ENCODE peak calls at places on chromosomes 1 and 21, in seven cellular contexts. P is HCT116, S is H1, V is K562, D is GM12878, A is HepG2, H is SK-N-SH. L is an unnamed sample.

GRCh38 chr21:45598666-45599065 is 44.9 kb upstream of the PCBP3 start:
- DNase-seq in P (no peak), S (no peak), V (no peak), D (no peak), A (no peak), H (no peak), L (no peak)

GRCh38 chr1:167094690-167095089 is 815 bp downstream of the STYXL2 start:
- DNase-seq in P (no peak), S (no peak), V (no peak), D (no peak), A (no peak), H (no peak), L (no peak)

GRCh38 chr1:93659805-93660479 is 21.7 kb downstream of the BCAR3 start:
- DNase-seq in P (no peak), S (no peak), V (peak), D (no peak), A (peak), H (peak), L (no peak)

GRCh38 chr1:29671446-29671845 is 435.1 kb downstream of the PTPRU start:
- DNase-seq in P (no peak), S (no peak), V (peak), D (no peak), A (no peak), H (no peak), L (no peak)

GRCh38 chr1:51320967-51321923 is 9.1 kb downstream of the TTC39A start:
- DNase-seq in P (no peak), S (no peak), V (peak), D (no peak), A (no peak), H (no peak), L (peak)

GRCh38 chr1:245070836-245071615 is 83.8 kb upstream of the KIF26B start:
- DNase-seq in P (no peak), S (no peak), V (no peak), D (no peak), A (no peak), H (no peak), L (no peak)

GRCh38 chr1:19435851-19436465 is 49.4 kb downstream of the CAPZB start:
- DNase-seq in P (no peak), S (no peak), V (no peak), D (no peak), A (peak), H (no peak), L (no peak)

GRCh38 chr1:35506960-35507901 is 50.0 kb downstream of the KIAA0319L start:
- DNase-seq in P (no peak), S (no peak), V (peak), D (peak), A (no peak), H (no peak), L (no peak)

GRCh38 chr1:228402638-228403025 is 4.0 kb downstream of the TRIM11 start:
- DNase-seq in P (no peak), S (no peak), V (no peak), D (no peak), A (no peak), H (no peak), L (no peak)

GRCh38 chr21:43884012-43884860 is 19.2 kb downstream of the AGPAT3 start:
- DNase-seq in P (peak), S (no peak), V (peak), D (no peak), A (peak), H (peak), L (peak)

GRCh38 chr1:4129693-4130092 is 229.6 kb upstream of the C1orf174 start:
- DNase-seq in P (no peak), S (no peak), V (no peak), D (no peak), A (no peak), H (no peak), L (no peak)

GRCh38 chr1:119046429-119047039 is 58.4 kb upstream of the TBX15 start:
- DNase-seq in P (no peak), S (no peak), V (no peak), D (no peak), A (no peak), H (no peak), L (no peak)

GRCh38 chr1:25080294-25081209 is 150.5 kb upstream of the RUNX3 start:
- DNase-seq in P (peak), S (no peak), V (no peak), D (no peak), A (no peak), H (no peak), L (peak)

GRCh38 chr21:42614811-42615342 is 38.5 kb upstream of the PDE9A start:
- DNase-seq in P (no peak), S (no peak), V (peak), D (no peak), A (peak), H (peak), L (peak)

GRCh38 chr1:16724718-16725438 is 15.4 kb upstream of the RNU1-4 start:
- DNase-seq in P (no peak), S (no peak), V (peak), D (no peak), A (no peak), H (peak), L (no peak)

GRCh38 chr21:46220275-46220810 is 8.2 kb downstream of the LSS start:
- DNase-seq in P (no peak), S (no peak), V (no peak), D (no peak), A (no peak), H (no peak), L (no peak)

GRCh38 chr1:184025242-184025675 is 12.3 kb downstream of the COLGALT2 start:
- DNase-seq in P (no peak), S (no peak), V (no peak), D (no peak), A (peak), H (no peak), L (no peak)

GRCh38 chr1:217562229-217562878 is 68.5 kb downstream of the GPATCH2 start:
- DNase-seq in P (no peak), S (no peak), V (no peak), D (no peak), A (peak), H (no peak), L (peak)

GRCh38 chr1:21899972-21900371 is 37.1 kb downstream of the HSPG2 start:
- DNase-seq in P (no peak), S (no peak), V (no peak), D (no peak), A (no peak), H (no peak), L (no peak)

GRCh38 chr1:90198616-90199015 is 203.7 kb downstream of the ZNF326 start:
- DNase-seq in P (no peak), S (no peak), V (no peak), D (no peak), A (no peak), H (no peak), L (no peak)

GRCh38 chr1:52532732-52533327 is 20.1 kb downstream of the TUT4 start:
- DNase-seq in P (no peak), S (no peak), V (peak), D (no peak), A (no peak), H (no peak), L (no peak)

GRCh38 chr1:52531473-52531872 is 21.4 kb downstream of the TUT4 start:
- DNase-seq in P (no peak), S (no peak), V (no peak), D (no peak), A (no peak), H (no peak), L (no peak)

GRCh38 chr1:52532247-52532646 is 20.6 kb downstream of the TUT4 start:
- DNase-seq in P (no peak), S (no peak), V (no peak), D (no peak), A (no peak), H (no peak), L (no peak)

GRCh38 chr1:52533710-52534109 is 19.2 kb downstream of the TUT4 start:
- DNase-seq in P (no peak), S (no peak), V (no peak), D (no peak), A (no peak), H (no peak), L (no peak)

DNA sequence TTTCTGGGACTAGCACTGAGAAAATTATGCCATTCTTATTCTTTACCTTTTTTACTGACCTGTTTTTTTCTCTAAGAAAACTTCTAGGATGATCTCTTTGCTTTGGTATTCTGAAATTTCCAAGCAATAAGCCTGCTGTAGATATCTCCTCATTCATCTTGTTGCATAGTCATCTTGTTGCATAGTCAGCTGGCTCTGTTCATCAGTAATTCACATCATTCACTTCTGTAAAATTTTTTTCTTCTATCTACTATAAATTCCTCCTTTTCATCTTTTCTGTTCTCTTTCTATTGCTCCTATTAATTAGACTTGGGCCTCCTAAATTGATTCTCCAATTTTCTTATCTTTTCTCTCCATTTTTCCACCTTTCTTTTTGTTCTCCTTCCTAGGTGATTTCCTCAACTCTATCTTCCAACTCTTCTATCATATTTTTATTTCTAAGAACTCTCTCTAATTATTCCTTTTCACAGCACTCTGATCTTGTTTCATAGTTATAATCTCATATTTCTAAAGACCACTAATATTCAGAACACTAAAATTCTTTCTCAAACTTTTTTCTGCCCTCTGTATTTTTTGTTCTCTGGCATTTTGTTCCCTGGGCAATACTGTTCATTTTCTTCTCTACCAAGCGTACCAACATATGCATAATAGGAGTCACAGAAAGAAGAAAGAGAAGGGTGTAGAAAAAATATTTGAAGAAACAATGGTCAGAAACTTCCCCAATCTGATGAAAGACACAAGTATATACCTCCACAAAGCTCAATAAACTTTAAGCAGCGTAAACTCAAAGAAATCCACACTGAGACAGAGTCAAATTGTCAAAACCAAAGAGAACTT is 17.7 kb downstream of the TUT4 start:
- DNase-seq in P (no peak), S (no peak), V (no peak), D (no peak), A (no peak), H (no peak), L (no peak)
- TF ChIP-seq JUND in P (no peak), S (no peak), V (no peak), D (no peak), A (no peak), H (no peak), L (no peak)

DNA sequence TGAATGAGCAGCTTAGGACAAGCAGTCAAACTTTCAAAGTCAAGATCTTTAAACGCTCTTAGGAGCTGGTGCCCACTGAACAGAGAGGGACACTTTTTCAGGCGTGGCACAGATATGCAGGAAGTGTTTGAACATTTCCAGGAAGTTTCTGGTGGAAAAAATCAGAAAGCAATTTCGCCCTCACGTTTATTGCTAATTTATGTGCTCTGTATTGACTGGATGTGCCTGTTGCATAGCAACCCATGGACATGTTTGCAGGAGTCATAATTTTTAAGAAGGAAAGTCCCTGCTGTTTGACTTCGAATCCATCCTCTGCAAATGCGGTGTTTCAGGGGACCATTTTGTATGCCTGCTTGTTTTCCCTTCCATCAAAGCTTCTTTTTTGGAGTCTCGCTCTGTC is 239.8 kb upstream of the IRF2BP2 start:
- DNase-seq in P (no peak), S (no peak), V (no peak), D (no peak), A (no peak), H (no peak), L (no peak)
- TF ChIP-seq JUND in P (no peak), S (no peak), V (no peak), D (no peak), A (no peak), H (no peak), L (no peak)

GRCh38 chr1:59199734-59200376 is 97.0 kb upstream of the FGGY start:
- DNase-seq in P (no peak), S (no peak), V (no peak), D (no peak), A (no peak), H (no peak), L (no peak)

GRCh38 chr1:59202455-59202854 is 94.4 kb upstream of the FGGY start:
- DNase-seq in P (no peak), S (no peak), V (no peak), D (no peak), A (no peak), H (no peak), L (no peak)

GRCh38 chr1:59198565-59198964 is 98.3 kb upstream of the FGGY start:
- DNase-seq in P (no peak), S (no peak), V (no peak), D (no peak), A (no peak), H (no peak), L (no peak)

GRCh38 chr1:59195151-59195550 is 101.7 kb upstream of the FGGY start:
- DNase-seq in P (no peak), S (no peak), V (no peak), D (no peak), A (no peak), H (no peak), L (no peak)

GRCh38 chr1:59199147-59199546 is 97.7 kb upstream of the FGGY start:
- DNase-seq in P (no peak), S (no peak), V (no peak), D (no peak), A (no peak), H (no peak), L (no peak)
- TF ChIP-seq JUND in P (no peak), S (no peak), V (no peak), D (no peak), A (no peak), H (no peak), L (no peak)

GRCh38 chr1:215566556-215567490 is at the start of gene KCTD3:
- DNase-seq in P (no peak), S (no peak), V (peak), D (no peak), A (peak), H (peak), L (peak)
- TF ChIP-seq JUND in P (no peak), S (no peak), V (peak), D (no peak), A (peak), H (no peak), L (peak)

GRCh38 chr1:208298593-208299233 is 54.5 kb upstream of the PLXNA2 start:
- DNase-seq in P (no peak), S (no peak), V (no peak), D (no peak), A (no peak), H (no peak), L (no peak)
- TF ChIP-seq JUND in P (no peak), S (no peak), V (no peak), D (no peak), A (no peak), H (no peak), L (no peak)

GRCh38 chr1:239909894-239910293 is 181.8 kb upstream of the FMN2 start:
- DNase-seq in P (no peak), S (no peak), V (no peak), D (no peak), A (no peak), H (no peak), L (no peak)
- TF ChIP-seq JUND in P (no peak), S (no peak), V (no peak), D (no peak), A (no peak), H (no peak), L (no peak)

GRCh38 chr1:27163093-27163492 is 8.2 kb upstream of the SLC9A1 start:
- DNase-seq in P (no peak), S (no peak), V (no peak), D (no peak), A (peak), H (no peak), L (no peak)
- TF ChIP-seq JUND in P (no peak), S (no peak), V (no peak), D (no peak), A (no peak), H (no peak), L (no peak)

L was measured in T47D.